ENCODE peak calls at places on chromosomes 1 and 21, in eight cellular contexts. Y is CD8-positive, alpha-beta T cell; X is cardiac muscle cell; N is IMR-90; O is heart left ventricle; G is SK-N-SH; B is PC-3; V is adrenal gland. H is an unnamed sample.

GRCh38 chr1:28111157-28111556 is 22.7 kb upstream of the EYA3 start:
- DNase-seq in Y (no peak), G (no peak), B (peak), X (no peak), O (no peak), V (no peak), N (no peak), H (no peak)

GRCh38 chr1:80640978-80641377 is 1159.8 kb upstream of the ADGRL2 start:
- DNase-seq in B (no peak), O (no peak), X (no peak), G (no peak), N (no peak), V (no peak), Y (no peak), H (no peak)

GRCh38 chr1:53292690-53293089 is 35.2 kb downstream of the LRP8 start:
- DNase-seq in V (no peak), Y (no peak), N (no peak), O (no peak), X (no peak), G (no peak), B (no peak), H (peak)

GRCh38 chr1:42422672-42423236 is 33.1 kb downstream of the ZMYND12 start:
- DNase-seq in B (no peak), Y (no peak), O (no peak), G (no peak), N (no peak), X (peak), V (no peak), H (no peak)

GRCh38 chr1:221089803-221090202 is 210.6 kb downstream of the HLX start:
- DNase-seq in V (no peak), B (no peak), O (no peak), N (no peak), X (no peak), Y (no peak), G (no peak), H (no peak)

GRCh38 chr1:17045623-17046022 is 8.2 kb downstream of the SDHB start:
- DNase-seq in G (no peak), B (no peak), O (no peak), X (peak), N (no peak), V (no peak), Y (no peak), H (peak)

GRCh38 chr1:226827458-226827857 is 43.0 kb upstream of the PSEN2 start:
- DNase-seq in G (no peak), Y (no peak), N (no peak), V (no peak), X (peak), O (peak), B (peak), H (peak)

GRCh38 chr1:44571712-44572571 is 102.3 kb downstream of the TMEM53 start:
- DNase-seq in Y (no peak), X (peak), V (no peak), B (peak), N (no peak), G (peak), O (no peak), H (no peak)

GRCh38 chr1:186175588-186175987 is 199.5 kb downstream of the TPR start:
- DNase-seq in V (no peak), X (peak), B (no peak), Y (no peak), G (no peak), O (no peak), N (no peak), H (peak)

GRCh38 chr1:206591696-206592095 is 20.6 kb downstream of the EIF2D start:
- DNase-seq in G (no peak), N (no peak), X (no peak), O (no peak), V (no peak), B (no peak), Y (no peak), H (no peak)

GRCh38 chr1:235298772-235299513 is 29.0 kb downstream of the ARID4B start:
- DNase-seq in G (no peak), Y (no peak), B (no peak), V (no peak), O (no peak), N (no peak), X (no peak), H (no peak)

GRCh38 chr1:76006234-76006633 is 68.3 kb upstream of the ST6GALNAC3 start:
- DNase-seq in N (peak), G (no peak), V (no peak), B (peak), X (peak), O (no peak), Y (no peak), H (peak)

GRCh38 chr1:182603646-182604127 is 502 bp downstream of the RGS16 start:
- DNase-seq in B (no peak), X (no peak), N (no peak), V (no peak), Y (no peak), O (no peak), G (peak), H (no peak)

GRCh38 chr1:27137022-27137542 is 17.8 kb downstream of the SLC9A1 start:
- DNase-seq in G (no peak), X (no peak), V (no peak), B (no peak), Y (peak), O (peak), N (no peak), H (no peak)

GRCh38 chr21:33070921-33071877 is 1.3 kb downstream of the OLIG1 start:
- DNase-seq in N (no peak), B (no peak), V (no peak), O (no peak), Y (no peak), G (peak), X (peak), H (no peak)

GRCh38 chr1:227058321-227058751 is 118.2 kb downstream of the COQ8A start:
- DNase-seq in G (no peak), Y (no peak), X (peak), V (no peak), O (no peak), B (peak), N (peak), H (peak)

GRCh38 chr1:156122519-156123355 is 8.2 kb downstream of the LMNA start:
- DNase-seq in B (peak), X (peak), G (no peak), Y (no peak), N (peak), V (peak), O (peak), H (peak)

GRCh38 chr1:93349231-93350135 is 3.8 kb downstream of the DR1 start:
- DNase-seq in X (peak), Y (no peak), N (no peak), G (no peak), O (no peak), V (no peak), B (peak), H (peak)

GRCh38 chr1:181141431-181141910 is 53.0 kb downstream of the IER5 start:
- DNase-seq in N (peak), B (peak), O (no peak), G (no peak), Y (no peak), X (peak), V (no peak), H (peak)

GRCh38 chr1:234683856-234684632 is 74.1 kb upstream of the IRF2BP2 start:
- DNase-seq in G (no peak), V (peak), N (peak), X (peak), B (peak), Y (no peak), O (peak), H (peak)

GRCh38 chr1:1358433-1359201 is at the start of gene MXRA8:
- DNase-seq in G (no peak), X (peak), N (peak), O (peak), Y (no peak), V (peak), B (no peak), H (peak)

GRCh38 chr1:229270547-229271447 is at the start of gene RAB4A:
- DNase-seq in X (peak), B (peak), N (peak), O (peak), G (peak), V (peak), Y (peak), H (peak)

GRCh38 chr1:229273507-229274232 is 2.8 kb downstream of the RAB4A start:
- DNase-seq in G (no peak), Y (no peak), O (no peak), V (no peak), N (no peak), B (peak), X (peak), H (peak)

GRCh38 chr1:229268505-229268904 is 2.4 kb upstream of the RAB4A start:
- DNase-seq in X (no peak), N (no peak), G (no peak), O (no peak), V (no peak), Y (no peak), B (no peak), H (peak)

GRCh38 chr1:229272164-229273158 is 1.6 kb downstream of the RAB4A start:
- DNase-seq in N (no peak), O (no peak), V (no peak), G (no peak), Y (no peak), X (no peak), B (peak), H (no peak)

GRCh38 chr1:229271448-229272120 is 673 bp downstream of the RAB4A start:
- DNase-seq in B (peak), N (peak), X (peak), G (no peak), V (no peak), Y (no peak), O (no peak), H (peak)
- TF ChIP-seq CTCF in B (peak), N (peak), X (peak), G (peak), V (no peak), Y (no peak), O (no peak), H (no peak)

GRCh38 chr1:161019767-161020572 is 982 bp downstream of the F11R start:
- DNase-seq in N (no peak), V (no peak), O (no peak), G (no peak), Y (no peak), X (peak), B (peak), H (no peak)
- H3K4me3 ChIP-seq in N (peak), V (peak), O (peak), G (peak), Y (peak), X (peak), B (peak), H (peak)

DNA sequence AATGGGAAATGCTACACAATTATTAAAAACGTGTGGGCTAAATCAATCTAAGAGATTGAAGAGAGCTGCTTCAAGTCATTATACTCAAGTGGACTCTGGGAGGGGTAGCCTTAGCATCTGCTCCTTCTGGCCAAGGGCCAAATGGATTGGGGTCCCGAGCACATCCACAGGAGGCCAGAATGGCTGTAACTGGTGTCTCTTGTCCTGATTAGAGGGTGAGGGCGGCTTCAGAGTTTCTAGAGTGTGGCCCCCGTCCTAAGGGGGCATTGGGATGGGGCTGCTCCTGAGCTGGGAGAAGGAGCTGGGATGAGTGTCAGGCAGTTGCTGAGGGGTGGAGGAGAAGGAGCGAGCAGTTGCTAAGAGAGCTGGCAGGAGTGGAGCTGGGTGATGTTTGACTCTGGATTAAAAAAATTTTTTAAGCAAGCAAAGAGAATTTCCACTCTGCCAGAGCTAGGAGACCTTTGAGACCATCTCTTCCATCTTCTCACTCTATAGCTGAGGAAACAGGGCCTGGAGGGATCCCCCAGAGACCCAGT is 71.3 kb upstream of the TLR5 start:
- DNase-seq in G (no peak), O (no peak), X (no peak), V (no peak), B (no peak), N (no peak), Y (no peak), H (no peak)
- TF ChIP-seq CTCF in G (no peak), O (no peak), X (no peak), V (no peak), B (no peak), N (no peak), Y (no peak), H (no peak)

DNA sequence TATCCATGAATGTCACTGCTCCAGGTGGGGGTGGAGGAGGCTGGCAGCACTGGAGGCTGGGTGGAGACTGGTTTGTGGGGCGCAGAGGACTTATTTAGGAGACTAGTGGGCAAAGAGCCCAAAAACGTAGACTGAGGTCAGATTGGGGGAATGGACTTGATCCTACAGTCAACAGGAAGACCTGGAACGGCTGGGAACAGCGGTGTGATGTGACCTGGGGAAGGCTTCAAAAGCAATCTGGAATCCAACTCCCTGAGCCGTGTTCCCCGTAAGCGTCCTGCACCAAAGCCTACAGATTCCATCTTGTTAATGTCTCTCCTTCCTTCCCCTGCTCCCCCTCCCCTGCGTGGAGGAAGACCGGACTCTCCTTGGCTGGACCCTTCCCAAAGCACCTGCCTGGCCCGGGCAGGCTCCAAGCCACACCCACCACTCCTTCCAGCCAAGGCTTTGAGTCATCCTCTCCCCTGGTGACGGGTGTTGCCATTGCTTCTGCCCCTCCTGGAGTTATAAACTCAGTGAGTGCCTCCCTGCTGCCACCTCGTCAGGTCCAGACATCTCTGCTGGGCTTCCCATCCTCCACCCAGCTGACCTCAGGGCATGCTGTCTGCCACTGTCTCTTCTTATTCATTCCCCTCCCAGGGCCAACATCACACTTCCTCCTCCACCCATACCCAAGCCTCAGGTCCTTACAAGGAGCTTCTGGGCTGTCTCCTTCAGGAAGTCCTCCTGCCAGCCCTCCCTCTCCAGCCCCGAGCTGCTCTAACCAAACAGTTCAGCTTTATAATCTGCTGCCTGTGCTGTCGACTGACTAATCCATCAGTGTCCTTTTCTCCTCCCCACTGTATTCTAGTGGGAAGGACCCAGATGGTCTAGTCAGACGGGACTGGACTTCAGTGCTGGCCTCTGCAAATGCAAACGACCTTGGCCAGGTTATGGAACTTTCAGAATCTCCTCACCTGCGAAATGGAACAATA is 1.6 kb upstream of the CLSTN1 start:
- DNase-seq in X (peak), Y (no peak), O (no peak), V (peak), G (no peak), N (peak), B (peak), H (peak)
- H3K4me3 ChIP-seq in X (no peak), Y (no peak), O (no peak), V (no peak), G (no peak), N (no peak), B (peak), H (no peak)

DNA sequence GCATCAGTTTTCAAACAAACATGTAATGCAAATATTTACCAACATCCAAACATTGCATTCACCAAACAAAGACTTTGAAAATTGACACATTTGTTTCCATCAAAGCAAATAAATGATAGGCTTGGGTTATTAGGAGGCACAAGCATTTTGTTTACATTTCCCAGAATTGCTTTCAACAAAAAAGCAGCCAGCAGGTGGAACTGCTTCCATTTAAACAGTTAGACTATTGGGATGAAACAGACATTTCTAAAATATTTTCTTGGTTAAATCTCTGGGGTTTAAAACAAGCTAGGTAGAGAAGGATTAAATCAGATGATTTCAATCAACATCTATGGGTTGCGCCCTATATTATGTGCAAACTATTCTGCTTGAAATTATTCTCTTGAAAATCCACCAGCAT is 1.4 kb upstream of the LEMD1 start:
- DNase-seq in N (no peak), X (no peak), B (peak), Y (no peak), V (no peak), O (no peak), G (no peak), H (no peak)
- TF ChIP-seq CTCF in N (no peak), X (no peak), B (peak), Y (no peak), V (no peak), O (no peak), G (no peak), H (no peak)

GRCh38 chr1:224431726-224432125 is 2.9 kb downstream of the WDR26 start:
- DNase-seq in Y (no peak), X (no peak), B (no peak), N (no peak), G (no peak), O (no peak), V (no peak), H (no peak)
- H3K4me3 ChIP-seq in Y (peak), X (peak), B (peak), N (peak), G (peak), O (peak), V (peak), H (peak)

H was measured in fibroblast of the aortic adventitia.